ENCODE peak calls at places on chromosomes 4 and X, in seven cellular contexts. H is stimulated activated CD8-positive, alpha-beta memory T cell treated with anti-CD3 and anti-CD28 coated beads, Interleukin-4, amount 100 ng/mL, for 24 hours; D is left ventricle myocardium inferior; Q is HTR-8/SVneo; T is fibroblast of lung; W is frontal cortex; Z is brain microvascular endothelial cell. C is an unnamed sample.

GRCh38 chrX:102808336-102808735 is 87.8 kb downstream of the GPRASP3 start:
- DNase-seq in Q (no peak), W (no peak), Z (no peak), H (no peak), D (no peak), T (peak; percentile 34), C (no peak)

GRCh38 chr4:125703443-125703842 is 388.7 kb downstream of the FAT4 start:
- DNase-seq in Q (no peak), H (no peak), D (no peak), T (peak; percentile 60), Z (no peak), W (no peak), C (no peak)

GRCh38 chrX:130084651-130085237 is 25.6 kb downstream of the ELF4 start:
- DNase-seq in Q (no peak), D (no peak), Z (no peak), H (no peak), W (no peak), T (no peak), C (no peak)

GRCh38 chr4:28555851-28556250 is 1695.2 kb downstream of the STIM2 start:
- DNase-seq in D (no peak), Z (no peak), W (no peak), T (no peak), Q (no peak), H (no peak), C (no peak)

GRCh38 chrX:52425710-52426245 is 57.0 kb downstream of the XAGE2 start:
- DNase-seq in D (no peak), Z (peak; percentile 10), T (peak; percentile 51), Q (no peak), W (no peak), H (no peak), C (no peak)

GRCh38 chr4:25320374-25321172 is 8.0 kb downstream of the ZCCHC4 start:
- DNase-seq in H (no peak), W (no peak), Q (no peak), T (peak; percentile 87), Z (peak; percentile 70), D (no peak), C (no peak)

GRCh38 chr4:6111354-6111930 is 88.9 kb downstream of the JAKMIP1 start:
- DNase-seq in Z (no peak), H (no peak), W (no peak), T (no peak), D (no peak), Q (no peak), C (no peak)

GRCh38 chrX:45401923-45402322 is 201.2 kb upstream of the DIPK2B start:
- DNase-seq in Q (no peak), T (no peak), D (no peak), Z (no peak), H (no peak), W (no peak), C (no peak)

GRCh38 chr4:21205821-21206531 is 505.7 kb downstream of the PACRGL start:
- DNase-seq in Q (no peak), Z (no peak), T (no peak), D (no peak), W (no peak), H (no peak), C (no peak)

GRCh38 chr4:153260553-153261306 is 56.5 kb downstream of the TRIM2 start:
- DNase-seq in D (no peak), W (no peak), Q (no peak), Z (no peak), H (no peak), T (no peak), C (no peak)

GRCh38 chr4:6372649-6373525 is 99.5 kb downstream of the PPP2R2C start:
- DNase-seq in Q (peak; percentile 57), T (peak; percentile 20), D (peak; percentile 2), W (no peak), Z (peak; percentile 40), H (no peak), C (peak; percentile 10)

GRCh38 chr4:78693777-78694456 is 82.2 kb upstream of the BMP2K start:
- DNase-seq in H (no peak), Q (no peak), D (no peak), T (no peak), Z (no peak), W (no peak), C (peak; percentile 58)

GRCh38 chr4:156771171-156771837 is 200.3 kb downstream of the PDGFC start:
- DNase-seq in Z (peak; percentile 28), Q (peak; percentile 61), H (no peak), D (no peak), T (peak; percentile 87), W (no peak), C (no peak)

GRCh38 chr4:176137626-176138025 is 57.8 kb downstream of the SPATA4 start:
- DNase-seq in D (no peak), Q (no peak), T (peak; percentile 60), Z (no peak), H (no peak), W (no peak), C (no peak)

GRCh38 chr4:128244379-128244778 is 43.2 kb downstream of the PGRMC2 start:
- DNase-seq in T (peak; percentile 30), W (no peak), D (no peak), Q (no peak), H (no peak), Z (peak; percentile 47), C (no peak)

GRCh38 chrX:103253608-103254007 is 1.3 kb downstream of the TCEAL8 start:
- DNase-seq in D (no peak), Z (no peak), Q (no peak), T (peak; percentile 4), W (no peak), H (no peak), C (no peak)

GRCh38 chr4:13844740-13845139 is 217.2 kb upstream of the BOD1L1 start:
- DNase-seq in W (no peak), Q (no peak), Z (no peak), H (no peak), T (no peak), D (no peak), C (no peak)

GRCh38 chrX:1481636-1482529 is 29.2 kb upstream of the ASMTL start:
- DNase-seq in D (peak; percentile 43), T (peak; percentile 63), W (no peak), Q (peak; percentile 66), Z (peak; percentile 85), H (peak; percentile 50), C (peak; percentile 71)

C was measured in psoas muscle.